ENCODE peak calls at places on chromosomes 13 and 19, in seven cellular contexts. R is fibroblast of pulmonary artery; C is left ventricle myocardium inferior; G is activated CD8-positive, alpha-beta T cell treated with anti-CD3 and anti-CD28 coated beads for 36 hours; E is AG09319; O is MCF 10A; S is Peyer's patch. W is an unnamed sample.

GRCh38 chr19:5186293-5187050 is 154.1 kb downstream of the PTPRS start:
- DNase-seq in R (peak), C (no peak), G (no peak), E (peak), O (peak), S (no peak), W (no peak)

GRCh38 chr13:39779337-39780270 is 124.1 kb downstream of the COG6 start:
- DNase-seq in R (peak), C (no peak), G (peak), E (no peak), O (no peak), S (peak), W (no peak)

GRCh38 chr19:16066611-16067104 is 9.6 kb upstream of the TPM4 start:
- DNase-seq in R (peak), C (no peak), G (peak), E (no peak), O (peak), S (peak), W (no peak)

GRCh38 chr19:34963531-34964406 is at the start of gene ZNF792:
- DNase-seq in R (peak), C (peak), G (peak), E (no peak), O (peak), S (peak), W (peak)

GRCh38 chr19:44725251-44725650 is 23.3 kb upstream of the BCL3 start:
- DNase-seq in R (no peak), C (no peak), G (no peak), E (no peak), O (no peak), S (peak), W (no peak)

GRCh38 chr13:56932104-56932503 is 208.6 kb upstream of the PRR20A start:
- DNase-seq in R (no peak), C (no peak), G (no peak), E (no peak), O (no peak), S (no peak), W (no peak)

GRCh38 chr19:28687296-28687695 is 525.7 kb downstream of the UQCRFS1 start:
- DNase-seq in R (no peak), C (no peak), G (no peak), E (no peak), O (no peak), S (no peak), W (no peak)

GRCh38 chr19:48798937-48799336 is 11.9 kb downstream of the BCAT2 start:
- DNase-seq in R (no peak), C (no peak), G (no peak), E (no peak), O (peak), S (no peak), W (no peak)

GRCh38 chr19:30353394-30353793 is 18.8 kb upstream of the ZNF536 start:
- DNase-seq in R (no peak), C (no peak), G (no peak), E (no peak), O (no peak), S (no peak), W (peak)

DNA sequence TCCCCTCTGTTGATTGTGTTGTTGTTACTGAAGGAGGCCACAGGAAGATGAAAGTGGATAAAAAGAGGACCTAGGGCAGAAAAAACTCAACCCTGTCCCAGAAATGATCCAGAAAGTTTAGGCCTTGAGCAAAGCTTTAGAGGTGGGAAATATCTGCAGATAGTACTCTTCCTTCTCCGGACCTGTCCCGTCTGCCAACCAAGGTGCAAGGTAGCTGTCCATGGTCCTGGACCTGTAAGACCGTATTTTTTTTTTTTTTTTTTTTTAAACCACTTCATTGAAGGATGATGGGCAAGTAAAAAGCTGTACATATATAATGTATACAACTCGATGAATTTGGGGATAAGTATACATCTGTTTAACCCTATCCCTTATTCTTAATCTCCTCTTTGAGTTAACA is 225.9 kb downstream of the OLFM4 start:
- DNase-seq in R (no peak), C (no peak), G (no peak), E (no peak), O (peak), S (no peak), W (no peak)
- TF ChIP-seq CTCF in R (no peak), C (no peak), G (no peak), E (no peak), O (no peak), S (no peak), W (no peak)

GRCh38 chr13:110705356-110705825 is 525 bp downstream of the CARS2 start:
- DNase-seq in R (no peak), C (no peak), G (no peak), E (no peak), O (peak), S (no peak), W (no peak)
- TF ChIP-seq CTCF in R (no peak), C (no peak), G (no peak), E (no peak), O (no peak), S (no peak), W (no peak)

DNA sequence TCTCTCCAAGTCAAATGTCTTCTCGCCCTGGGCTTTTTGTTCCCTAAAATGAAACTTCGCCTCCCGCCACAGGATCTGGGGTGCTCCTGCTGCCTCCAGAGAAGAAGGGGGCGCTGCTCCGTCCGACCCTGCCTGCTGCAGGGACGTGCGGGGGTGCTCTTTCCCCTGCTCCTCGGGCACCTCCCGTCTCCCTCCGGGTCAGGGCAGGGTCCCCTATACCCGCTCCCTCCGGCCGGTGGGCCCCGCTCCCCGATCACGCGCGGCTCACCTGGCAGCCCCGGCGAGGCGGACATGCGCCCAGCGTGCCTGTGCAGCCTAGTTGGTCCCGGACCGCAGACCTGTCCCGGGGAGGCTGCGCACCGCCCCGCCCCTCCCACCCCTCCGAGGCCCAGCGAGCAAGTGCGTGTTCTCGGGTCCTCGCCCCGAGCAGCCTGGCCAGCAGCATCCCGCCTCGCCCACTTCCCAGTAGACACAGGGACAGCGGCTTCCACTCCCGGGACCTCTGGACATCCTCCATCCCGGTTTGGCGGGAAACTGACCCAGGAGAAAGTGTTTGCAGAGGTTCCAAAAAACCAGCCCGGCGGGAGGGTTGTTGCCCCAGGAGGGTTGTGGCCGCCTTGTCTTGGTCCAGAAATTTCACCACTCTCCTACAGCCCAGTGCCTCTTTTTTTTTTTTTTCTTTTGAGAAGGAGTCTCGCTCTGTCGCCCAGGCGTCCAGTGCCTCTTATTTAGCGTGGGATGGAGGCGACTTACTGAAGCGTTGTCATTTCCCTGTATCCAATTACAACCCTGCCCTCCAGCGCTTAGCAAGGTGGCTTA is at the start of gene OXGR1:
- DNase-seq in R (no peak), C (no peak), G (no peak), E (no peak), O (no peak), S (no peak), W (no peak)
- TF ChIP-seq CTCF in R (no peak), C (no peak), G (no peak), E (no peak), O (no peak), S (no peak), W (no peak)

GRCh38 chr19:939439-939838 is 13.6 kb downstream of the ARID3A start:
- DNase-seq in R (no peak), C (no peak), G (no peak), E (no peak), O (no peak), S (no peak), W (no peak)

GRCh38 chr19:941292-942132 is 15.7 kb downstream of the ARID3A start:
- DNase-seq in R (no peak), C (no peak), G (no peak), E (no peak), O (no peak), S (no peak), W (no peak)

GRCh38 chr19:939922-940321 is 14.1 kb downstream of the ARID3A start:
- DNase-seq in R (no peak), C (no peak), G (no peak), E (no peak), O (no peak), S (no peak), W (no peak)

GRCh38 chr19:942133-942645 is 16.4 kb downstream of the ARID3A start:
- DNase-seq in R (no peak), C (no peak), G (no peak), E (no peak), O (no peak), S (no peak), W (no peak)

GRCh38 chr19:940591-941291 is 14.9 kb downstream of the ARID3A start:
- DNase-seq in R (no peak), C (peak), G (peak), E (no peak), O (peak), S (peak), W (no peak)
- TF ChIP-seq CTCF in R (no peak), C (no peak), G (no peak), E (no peak), O (no peak), S (no peak), W (no peak)

DNA sequence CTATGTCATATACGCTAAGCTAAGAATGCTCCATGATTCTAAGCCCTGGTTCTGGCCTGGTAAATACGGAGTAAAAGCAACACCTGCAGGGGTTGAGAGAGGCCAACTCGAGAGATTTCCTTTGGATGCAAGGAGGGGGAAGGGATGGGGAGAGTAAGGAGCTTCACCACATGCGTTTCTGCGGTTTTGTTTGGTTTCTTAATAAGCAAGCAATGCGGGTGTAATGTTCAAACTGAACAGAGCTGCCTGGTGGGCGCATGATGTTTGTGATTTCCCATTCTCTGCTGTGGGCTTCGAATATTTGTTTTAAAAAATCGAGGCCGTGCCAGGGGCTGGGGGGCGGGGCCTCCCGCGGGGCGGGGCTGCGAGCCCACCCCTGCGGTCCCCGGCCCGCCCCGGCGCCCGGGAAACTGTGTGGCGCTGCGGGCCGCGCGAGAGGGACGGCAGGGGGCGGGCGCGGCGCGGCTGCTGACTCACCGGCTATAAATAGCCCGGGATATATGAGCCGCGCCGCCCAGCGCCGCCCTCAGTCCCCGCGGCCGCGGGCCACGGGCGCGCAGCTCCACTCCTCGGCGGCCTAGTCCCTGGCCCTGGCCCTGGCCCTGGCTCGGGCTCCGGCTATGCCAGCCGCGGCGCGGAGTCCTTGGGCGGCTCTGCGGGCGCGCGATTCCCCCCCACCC is 5.1 kb downstream of the BBC3 start:
- DNase-seq in R (peak), C (peak), G (peak), E (peak), O (peak), S (peak), W (peak)
- TF ChIP-seq CTCF in R (no peak), C (peak), G (peak), E (peak), O (peak), S (peak), W (peak)

GRCh38 chr19:33022472-33023116 is 42.1 kb downstream of the RHPN2 start:
- DNase-seq in R (no peak), C (no peak), G (no peak), E (no peak), O (no peak), S (no peak), W (no peak)
- TF ChIP-seq CTCF in R (no peak), C (no peak), G (no peak), E (no peak), O (no peak), S (no peak), W (no peak)

DNA sequence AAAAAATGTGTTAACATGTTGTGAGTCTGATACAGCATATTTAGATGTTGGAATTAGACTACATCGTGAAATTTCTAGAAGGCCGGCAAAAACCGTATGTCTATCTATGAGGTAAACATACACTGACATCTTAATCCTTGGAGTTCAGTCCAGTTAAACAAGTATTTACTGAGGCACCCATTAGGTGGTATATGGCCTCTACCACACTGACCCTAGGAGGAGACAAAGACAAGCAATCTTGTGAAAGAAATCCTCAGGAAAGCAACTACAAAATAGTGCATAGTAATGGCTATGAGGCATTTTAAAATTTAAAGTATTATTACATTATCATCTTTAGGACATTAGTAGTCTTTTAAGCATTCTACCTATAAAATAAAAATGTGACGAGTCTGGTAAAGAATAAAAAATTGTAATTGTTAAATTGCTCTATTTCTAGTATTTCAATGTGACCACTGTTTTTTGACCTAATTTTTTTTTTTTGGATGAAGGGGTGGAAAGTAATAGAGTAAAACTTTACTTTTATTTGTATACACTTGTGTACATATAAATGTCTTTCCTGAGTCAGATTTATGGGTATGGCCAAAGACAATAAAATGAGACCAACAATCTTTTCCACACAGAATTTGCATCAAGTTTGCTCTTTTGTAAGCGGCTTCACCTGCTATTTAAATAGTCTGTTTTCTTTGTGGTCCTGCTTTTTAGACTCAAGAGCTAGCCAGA is 50.5 kb downstream of the KATNAL1 start:
- DNase-seq in R (peak), C (no peak), G (no peak), E (no peak), O (peak), S (no peak), W (no peak)
- TF ChIP-seq CTCF in R (peak), C (no peak), G (no peak), E (peak), O (no peak), S (no peak), W (peak)

W was measured in osteocyte.